ENCODE peak calls at places on chromosomes 6 and 20, in nine cellular contexts. One of them, this sample, is unnamed.

GRCh38 chr6:45644720-45645119 is 267.0 kb upstream of the SUPT3H start:
- DNase-seq in HuH-7.5: no peak
- DNase-seq in left ventricle myocardium inferior: no peak
- DNase-seq in stimulated activated naive CD8-positive, alpha-beta T cell treated with anti-CD3 and anti-CD28 coated beads, Interleukin-15, Interleukin-2, amounts not matched to agents 100 U/mL and 50 U/mL, for 24 hours: no peak
- DNase-seq in LoVo: no peak
- DNase-seq in NCI-H2081 treated with DMSO at 0.1 percent for 48 hours: no peak
- DNase-seq in psoas muscle: no peak
- DNase-seq in brain microvascular endothelial cell: no peak
- DNase-seq in tibial artery: no peak
- DNase-seq in this sample: no peak

GRCh38 chr6:81731814-81732213 is 20.7 kb downstream of the TENT5A start:
- DNase-seq in brain microvascular endothelial cell: peak
- DNase-seq in psoas muscle: no peak
- DNase-seq in HuH-7.5: no peak
- DNase-seq in tibial artery: no peak
- DNase-seq in NCI-H2081 treated with DMSO at 0.1 percent for 48 hours: no peak
- DNase-seq in LoVo: no peak
- DNase-seq in left ventricle myocardium inferior: no peak
- DNase-seq in stimulated activated naive CD8-positive, alpha-beta T cell treated with anti-CD3 and anti-CD28 coated beads, Interleukin-15, Interleukin-2, amounts not matched to agents 100 U/mL and 50 U/mL, for 24 hours: no peak
- DNase-seq in this sample: no peak

GRCh38 chr20:2509468-2509781 is 710 bp upstream of the ZNF343 start:
- DNase-seq in psoas muscle: no peak
- DNase-seq in left ventricle myocardium inferior: no peak
- DNase-seq in NCI-H2081 treated with DMSO at 0.1 percent for 48 hours: no peak
- DNase-seq in LoVo: no peak
- DNase-seq in brain microvascular endothelial cell: no peak
- DNase-seq in stimulated activated naive CD8-positive, alpha-beta T cell treated with anti-CD3 and anti-CD28 coated beads, Interleukin-15, Interleukin-2, amounts not matched to agents 100 U/mL and 50 U/mL, for 24 hours: no peak
- DNase-seq in tibial artery: no peak
- DNase-seq in HuH-7.5: no peak
- DNase-seq in this sample: no peak

GRCh38 chr6:2432258-2432657 is 186.9 kb upstream of the GMDS start:
- DNase-seq in brain microvascular endothelial cell: peak
- DNase-seq in left ventricle myocardium inferior: no peak
- DNase-seq in psoas muscle: no peak
- DNase-seq in LoVo: peak
- DNase-seq in tibial artery: no peak
- DNase-seq in stimulated activated naive CD8-positive, alpha-beta T cell treated with anti-CD3 and anti-CD28 coated beads, Interleukin-15, Interleukin-2, amounts not matched to agents 100 U/mL and 50 U/mL, for 24 hours: no peak
- DNase-seq in NCI-H2081 treated with DMSO at 0.1 percent for 48 hours: no peak
- DNase-seq in HuH-7.5: no peak
- DNase-seq in this sample: no peak

GRCh38 chr6:150753404-150754184 is 111.9 kb upstream of the MTHFD1L start:
- DNase-seq in HuH-7.5: no peak
- DNase-seq in left ventricle myocardium inferior: no peak
- DNase-seq in LoVo: peak
- DNase-seq in NCI-H2081 treated with DMSO at 0.1 percent for 48 hours: no peak
- DNase-seq in tibial artery: no peak
- DNase-seq in brain microvascular endothelial cell: no peak
- DNase-seq in psoas muscle: no peak
- DNase-seq in stimulated activated naive CD8-positive, alpha-beta T cell treated with anti-CD3 and anti-CD28 coated beads, Interleukin-15, Interleukin-2, amounts not matched to agents 100 U/mL and 50 U/mL, for 24 hours: no peak
- DNase-seq in this sample: no peak

GRCh38 chr6:169188051-169188863 is 65.4 kb downstream of the THBS2 start:
- DNase-seq in tibial artery: no peak
- DNase-seq in psoas muscle: no peak
- DNase-seq in brain microvascular endothelial cell: peak
- DNase-seq in HuH-7.5: no peak
- DNase-seq in stimulated activated naive CD8-positive, alpha-beta T cell treated with anti-CD3 and anti-CD28 coated beads, Interleukin-15, Interleukin-2, amounts not matched to agents 100 U/mL and 50 U/mL, for 24 hours: no peak
- DNase-seq in LoVo: no peak
- DNase-seq in left ventricle myocardium inferior: no peak
- DNase-seq in NCI-H2081 treated with DMSO at 0.1 percent for 48 hours: no peak
- DNase-seq in this sample: no peak

GRCh38 chr6:98467902-98468301 is 366.5 kb upstream of the POU3F2 start:
- DNase-seq in LoVo: no peak
- DNase-seq in brain microvascular endothelial cell: no peak
- DNase-seq in stimulated activated naive CD8-positive, alpha-beta T cell treated with anti-CD3 and anti-CD28 coated beads, Interleukin-15, Interleukin-2, amounts not matched to agents 100 U/mL and 50 U/mL, for 24 hours: no peak
- DNase-seq in NCI-H2081 treated with DMSO at 0.1 percent for 48 hours: peak
- DNase-seq in left ventricle myocardium inferior: no peak
- DNase-seq in tibial artery: no peak
- DNase-seq in psoas muscle: no peak
- DNase-seq in HuH-7.5: no peak
- DNase-seq in this sample: no peak

GRCh38 chr20:60262967-60263603 is 304.9 kb downstream of the CDH26 start:
- DNase-seq in left ventricle myocardium inferior: peak
- DNase-seq in psoas muscle: no peak
- DNase-seq in HuH-7.5: peak
- DNase-seq in tibial artery: no peak
- DNase-seq in brain microvascular endothelial cell: no peak
- DNase-seq in stimulated activated naive CD8-positive, alpha-beta T cell treated with anti-CD3 and anti-CD28 coated beads, Interleukin-15, Interleukin-2, amounts not matched to agents 100 U/mL and 50 U/mL, for 24 hours: peak
- DNase-seq in NCI-H2081 treated with DMSO at 0.1 percent for 48 hours: no peak
- DNase-seq in LoVo: peak
- DNase-seq in this sample: peak

GRCh38 chr6:113856011-113856551 is 1.1 kb upstream of the MARCKS start:
- DNase-seq in NCI-H2081 treated with DMSO at 0.1 percent for 48 hours: no peak
- DNase-seq in HuH-7.5: peak
- DNase-seq in left ventricle myocardium inferior: no peak
- DNase-seq in tibial artery: no peak
- DNase-seq in psoas muscle: no peak
- DNase-seq in LoVo: no peak
- DNase-seq in brain microvascular endothelial cell: peak
- DNase-seq in stimulated activated naive CD8-positive, alpha-beta T cell treated with anti-CD3 and anti-CD28 coated beads, Interleukin-15, Interleukin-2, amounts not matched to agents 100 U/mL and 50 U/mL, for 24 hours: peak
- DNase-seq in this sample: peak

GRCh38 chr6:5300206-5300764 is 39.0 kb downstream of the FARS2 start:
- DNase-seq in stimulated activated naive CD8-positive, alpha-beta T cell treated with anti-CD3 and anti-CD28 coated beads, Interleukin-15, Interleukin-2, amounts not matched to agents 100 U/mL and 50 U/mL, for 24 hours: no peak
- DNase-seq in tibial artery: no peak
- DNase-seq in brain microvascular endothelial cell: no peak
- DNase-seq in left ventricle myocardium inferior: no peak
- DNase-seq in HuH-7.5: no peak
- DNase-seq in LoVo: no peak
- DNase-seq in NCI-H2081 treated with DMSO at 0.1 percent for 48 hours: no peak
- DNase-seq in psoas muscle: no peak
- DNase-seq in this sample: no peak

GRCh38 chr20:53036992-53037391 is 64.8 kb downstream of the TSHZ2 start:
- DNase-seq in left ventricle myocardium inferior: no peak
- DNase-seq in brain microvascular endothelial cell: no peak
- DNase-seq in LoVo: no peak
- DNase-seq in tibial artery: no peak
- DNase-seq in stimulated activated naive CD8-positive, alpha-beta T cell treated with anti-CD3 and anti-CD28 coated beads, Interleukin-15, Interleukin-2, amounts not matched to agents 100 U/mL and 50 U/mL, for 24 hours: no peak
- DNase-seq in NCI-H2081 treated with DMSO at 0.1 percent for 48 hours: no peak
- DNase-seq in psoas muscle: no peak
- DNase-seq in HuH-7.5: no peak
- DNase-seq in this sample: no peak

GRCh38 chr6:141677598-141678211 is 455.0 kb upstream of the GJE1 start:
- DNase-seq in tibial artery: no peak
- DNase-seq in brain microvascular endothelial cell: peak
- DNase-seq in LoVo: peak
- DNase-seq in left ventricle myocardium inferior: no peak
- DNase-seq in NCI-H2081 treated with DMSO at 0.1 percent for 48 hours: no peak
- DNase-seq in stimulated activated naive CD8-positive, alpha-beta T cell treated with anti-CD3 and anti-CD28 coated beads, Interleukin-15, Interleukin-2, amounts not matched to agents 100 U/mL and 50 U/mL, for 24 hours: no peak
- DNase-seq in HuH-7.5: peak
- DNase-seq in psoas muscle: no peak
- DNase-seq in this sample: peak

GRCh38 chr6:189676-190075 is 102.6 kb upstream of the DUSP22 start:
- DNase-seq in left ventricle myocardium inferior: no peak
- DNase-seq in stimulated activated naive CD8-positive, alpha-beta T cell treated with anti-CD3 and anti-CD28 coated beads, Interleukin-15, Interleukin-2, amounts not matched to agents 100 U/mL and 50 U/mL, for 24 hours: no peak
- DNase-seq in NCI-H2081 treated with DMSO at 0.1 percent for 48 hours: no peak
- DNase-seq in LoVo: no peak
- DNase-seq in HuH-7.5: no peak
- DNase-seq in brain microvascular endothelial cell: no peak
- DNase-seq in psoas muscle: no peak
- DNase-seq in tibial artery: no peak
- DNase-seq in this sample: no peak

GRCh38 chr6:93675856-93676255 is 256.5 kb upstream of the EPHA7 start:
- DNase-seq in HuH-7.5: no peak
- DNase-seq in stimulated activated naive CD8-positive, alpha-beta T cell treated with anti-CD3 and anti-CD28 coated beads, Interleukin-15, Interleukin-2, amounts not matched to agents 100 U/mL and 50 U/mL, for 24 hours: no peak
- DNase-seq in left ventricle myocardium inferior: no peak
- DNase-seq in brain microvascular endothelial cell: no peak
- DNase-seq in LoVo: no peak
- DNase-seq in tibial artery: no peak
- DNase-seq in NCI-H2081 treated with DMSO at 0.1 percent for 48 hours: peak
- DNase-seq in psoas muscle: no peak
- DNase-seq in this sample: no peak

GRCh38 chr6:19569563-19569962 is 267.6 kb upstream of the ID4 start:
- DNase-seq in left ventricle myocardium inferior: no peak
- DNase-seq in brain microvascular endothelial cell: no peak
- DNase-seq in psoas muscle: no peak
- DNase-seq in LoVo: no peak
- DNase-seq in NCI-H2081 treated with DMSO at 0.1 percent for 48 hours: no peak
- DNase-seq in HuH-7.5: no peak
- DNase-seq in stimulated activated naive CD8-positive, alpha-beta T cell treated with anti-CD3 and anti-CD28 coated beads, Interleukin-15, Interleukin-2, amounts not matched to agents 100 U/mL and 50 U/mL, for 24 hours: no peak
- DNase-seq in tibial artery: no peak
- DNase-seq in this sample: no peak

GRCh38 chr20:41111578-41111951 is 25.8 kb upstream of the PLCG1 start:
- DNase-seq in left ventricle myocardium inferior: no peak
- DNase-seq in LoVo: no peak
- DNase-seq in brain microvascular endothelial cell: no peak
- DNase-seq in stimulated activated naive CD8-positive, alpha-beta T cell treated with anti-CD3 and anti-CD28 coated beads, Interleukin-15, Interleukin-2, amounts not matched to agents 100 U/mL and 50 U/mL, for 24 hours: no peak
- DNase-seq in psoas muscle: no peak
- DNase-seq in HuH-7.5: no peak
- DNase-seq in tibial artery: no peak
- DNase-seq in NCI-H2081 treated with DMSO at 0.1 percent for 48 hours: no peak
- DNase-seq in this sample: no peak

GRCh38 chr6:81694855-81695254 is 57.6 kb downstream of the TENT5A start:
- DNase-seq in left ventricle myocardium inferior: no peak
- DNase-seq in NCI-H2081 treated with DMSO at 0.1 percent for 48 hours: no peak
- DNase-seq in tibial artery: no peak
- DNase-seq in HuH-7.5: no peak
- DNase-seq in psoas muscle: no peak
- DNase-seq in LoVo: no peak
- DNase-seq in brain microvascular endothelial cell: no peak
- DNase-seq in stimulated activated naive CD8-positive, alpha-beta T cell treated with anti-CD3 and anti-CD28 coated beads, Interleukin-15, Interleukin-2, amounts not matched to agents 100 U/mL and 50 U/mL, for 24 hours: no peak
- DNase-seq in this sample: no peak

GRCh38 chr6:52410979-52411378 is 9.2 kb upstream of the EFHC1 start:
- DNase-seq in brain microvascular endothelial cell: peak
- DNase-seq in NCI-H2081 treated with DMSO at 0.1 percent for 48 hours: no peak
- DNase-seq in LoVo: no peak
- DNase-seq in left ventricle myocardium inferior: no peak
- DNase-seq in HuH-7.5: no peak
- DNase-seq in psoas muscle: no peak
- DNase-seq in stimulated activated naive CD8-positive, alpha-beta T cell treated with anti-CD3 and anti-CD28 coated beads, Interleukin-15, Interleukin-2, amounts not matched to agents 100 U/mL and 50 U/mL, for 24 hours: no peak
- DNase-seq in tibial artery: no peak
- DNase-seq in this sample: no peak

GRCh38 chr6:64520050-64520449 is 884.4 kb downstream of the PHF3 start:
- DNase-seq in HuH-7.5: no peak
- DNase-seq in psoas muscle: no peak
- DNase-seq in tibial artery: no peak
- DNase-seq in left ventricle myocardium inferior: no peak
- DNase-seq in LoVo: peak
- DNase-seq in brain microvascular endothelial cell: peak
- DNase-seq in NCI-H2081 treated with DMSO at 0.1 percent for 48 hours: no peak
- DNase-seq in stimulated activated naive CD8-positive, alpha-beta T cell treated with anti-CD3 and anti-CD28 coated beads, Interleukin-15, Interleukin-2, amounts not matched to agents 100 U/mL and 50 U/mL, for 24 hours: no peak
- DNase-seq in this sample: no peak

GRCh38 chr6:73942581-73942980 is 246.6 kb downstream of the CD109 start:
- DNase-seq in psoas muscle: no peak
- DNase-seq in tibial artery: no peak
- DNase-seq in stimulated activated naive CD8-positive, alpha-beta T cell treated with anti-CD3 and anti-CD28 coated beads, Interleukin-15, Interleukin-2, amounts not matched to agents 100 U/mL and 50 U/mL, for 24 hours: no peak
- DNase-seq in LoVo: peak
- DNase-seq in NCI-H2081 treated with DMSO at 0.1 percent for 48 hours: no peak
- DNase-seq in HuH-7.5: no peak
- DNase-seq in brain microvascular endothelial cell: peak
- DNase-seq in left ventricle myocardium inferior: no peak
- DNase-seq in this sample: peak

GRCh38 chr6:26296857-26297648 is 67.9 kb upstream of the BTN3A2 start:
- DNase-seq in tibial artery: no peak
- DNase-seq in NCI-H2081 treated with DMSO at 0.1 percent for 48 hours: no peak
- DNase-seq in left ventricle myocardium inferior: no peak
- DNase-seq in psoas muscle: peak
- DNase-seq in LoVo: no peak
- DNase-seq in stimulated activated naive CD8-positive, alpha-beta T cell treated with anti-CD3 and anti-CD28 coated beads, Interleukin-15, Interleukin-2, amounts not matched to agents 100 U/mL and 50 U/mL, for 24 hours: no peak
- DNase-seq in HuH-7.5: no peak
- DNase-seq in brain microvascular endothelial cell: peak
- DNase-seq in this sample: no peak

GRCh38 chr6:69887714-69888345 is 21.5 kb downstream of the COL19A1 start:
- DNase-seq in tibial artery: no peak
- DNase-seq in brain microvascular endothelial cell: no peak
- DNase-seq in left ventricle myocardium inferior: no peak
- DNase-seq in NCI-H2081 treated with DMSO at 0.1 percent for 48 hours: no peak
- DNase-seq in psoas muscle: no peak
- DNase-seq in LoVo: no peak
- DNase-seq in HuH-7.5: no peak
- DNase-seq in stimulated activated naive CD8-positive, alpha-beta T cell treated with anti-CD3 and anti-CD28 coated beads, Interleukin-15, Interleukin-2, amounts not matched to agents 100 U/mL and 50 U/mL, for 24 hours: no peak
- DNase-seq in this sample: no peak

GRCh38 chr6:75275067-75275466 is 9.5 kb downstream of the TMEM30A start:
- DNase-seq in HuH-7.5: no peak
- DNase-seq in LoVo: peak
- DNase-seq in stimulated activated naive CD8-positive, alpha-beta T cell treated with anti-CD3 and anti-CD28 coated beads, Interleukin-15, Interleukin-2, amounts not matched to agents 100 U/mL and 50 U/mL, for 24 hours: no peak
- DNase-seq in brain microvascular endothelial cell: peak
- DNase-seq in tibial artery: no peak
- DNase-seq in psoas muscle: no peak
- DNase-seq in left ventricle myocardium inferior: no peak
- DNase-seq in NCI-H2081 treated with DMSO at 0.1 percent for 48 hours: no peak
- DNase-seq in this sample: no peak

GRCh38 chr6:72218125-72218524 is 331.8 kb downstream of the RIMS1 start:
- DNase-seq in tibial artery: no peak
- DNase-seq in stimulated activated naive CD8-positive, alpha-beta T cell treated with anti-CD3 and anti-CD28 coated beads, Interleukin-15, Interleukin-2, amounts not matched to agents 100 U/mL and 50 U/mL, for 24 hours: no peak
- DNase-seq in psoas muscle: no peak
- DNase-seq in HuH-7.5: peak
- DNase-seq in brain microvascular endothelial cell: peak
- DNase-seq in left ventricle myocardium inferior: no peak
- DNase-seq in LoVo: peak
- DNase-seq in NCI-H2081 treated with DMSO at 0.1 percent for 48 hours: no peak
- DNase-seq in this sample: peak

GRCh38 chr6:136751478-136751956 is 40.8 kb downstream of the MAP3K5 start:
- DNase-seq in left ventricle myocardium inferior: no peak
- DNase-seq in stimulated activated naive CD8-positive, alpha-beta T cell treated with anti-CD3 and anti-CD28 coated beads, Interleukin-15, Interleukin-2, amounts not matched to agents 100 U/mL and 50 U/mL, for 24 hours: no peak
- DNase-seq in brain microvascular endothelial cell: no peak
- DNase-seq in psoas muscle: no peak
- DNase-seq in LoVo: no peak
- DNase-seq in HuH-7.5: no peak
- DNase-seq in NCI-H2081 treated with DMSO at 0.1 percent for 48 hours: no peak
- DNase-seq in tibial artery: no peak
- DNase-seq in this sample: no peak

GRCh38 chr6:131132360-131132759 is 2.9 kb upstream of the AKAP7 start:
- DNase-seq in tibial artery: no peak
- DNase-seq in stimulated activated naive CD8-positive, alpha-beta T cell treated with anti-CD3 and anti-CD28 coated beads, Interleukin-15, Interleukin-2, amounts not matched to agents 100 U/mL and 50 U/mL, for 24 hours: no peak
- DNase-seq in left ventricle myocardium inferior: no peak
- DNase-seq in brain microvascular endothelial cell: no peak
- DNase-seq in NCI-H2081 treated with DMSO at 0.1 percent for 48 hours: no peak
- DNase-seq in HuH-7.5: no peak
- DNase-seq in LoVo: no peak
- DNase-seq in psoas muscle: no peak
- DNase-seq in this sample: no peak

GRCh38 chr6:82072113-82072512 is 175.4 kb downstream of the IBTK start:
- DNase-seq in brain microvascular endothelial cell: peak
- DNase-seq in tibial artery: no peak
- DNase-seq in LoVo: no peak
- DNase-seq in HuH-7.5: no peak
- DNase-seq in psoas muscle: no peak
- DNase-seq in left ventricle myocardium inferior: no peak
- DNase-seq in NCI-H2081 treated with DMSO at 0.1 percent for 48 hours: peak
- DNase-seq in stimulated activated naive CD8-positive, alpha-beta T cell treated with anti-CD3 and anti-CD28 coated beads, Interleukin-15, Interleukin-2, amounts not matched to agents 100 U/mL and 50 U/mL, for 24 hours: no peak
- DNase-seq in this sample: no peak

GRCh38 chr6:17630511-17631073 is 30.5 kb downstream of the FAM8A1 start:
- DNase-seq in stimulated activated naive CD8-positive, alpha-beta T cell treated with anti-CD3 and anti-CD28 coated beads, Interleukin-15, Interleukin-2, amounts not matched to agents 100 U/mL and 50 U/mL, for 24 hours: no peak
- DNase-seq in LoVo: no peak
- DNase-seq in HuH-7.5: no peak
- DNase-seq in psoas muscle: no peak
- DNase-seq in left ventricle myocardium inferior: no peak
- DNase-seq in NCI-H2081 treated with DMSO at 0.1 percent for 48 hours: no peak
- DNase-seq in tibial artery: no peak
- DNase-seq in brain microvascular endothelial cell: peak
- DNase-seq in this sample: no peak

GRCh38 chr6:150452642-150453243 is 83.9 kb downstream of the IYD start:
- DNase-seq in left ventricle myocardium inferior: peak
- DNase-seq in stimulated activated naive CD8-positive, alpha-beta T cell treated with anti-CD3 and anti-CD28 coated beads, Interleukin-15, Interleukin-2, amounts not matched to agents 100 U/mL and 50 U/mL, for 24 hours: no peak
- DNase-seq in HuH-7.5: no peak
- DNase-seq in psoas muscle: peak
- DNase-seq in tibial artery: no peak
- DNase-seq in brain microvascular endothelial cell: no peak
- DNase-seq in LoVo: no peak
- DNase-seq in NCI-H2081 treated with DMSO at 0.1 percent for 48 hours: no peak
- DNase-seq in this sample: no peak

GRCh38 chr6:134708079-134708478 is 241.8 kb downstream of the ALDH8A1 start:
- DNase-seq in psoas muscle: no peak
- DNase-seq in LoVo: no peak
- DNase-seq in brain microvascular endothelial cell: no peak
- DNase-seq in stimulated activated naive CD8-positive, alpha-beta T cell treated with anti-CD3 and anti-CD28 coated beads, Interleukin-15, Interleukin-2, amounts not matched to agents 100 U/mL and 50 U/mL, for 24 hours: no peak
- DNase-seq in left ventricle myocardium inferior: no peak
- DNase-seq in HuH-7.5: no peak
- DNase-seq in tibial artery: no peak
- DNase-seq in NCI-H2081 treated with DMSO at 0.1 percent for 48 hours: no peak
- DNase-seq in this sample: no peak

GRCh38 chr6:101800598-101800997 is 407.1 kb downstream of the GRIK2 start:
- DNase-seq in brain microvascular endothelial cell: no peak
- DNase-seq in NCI-H2081 treated with DMSO at 0.1 percent for 48 hours: no peak
- DNase-seq in left ventricle myocardium inferior: no peak
- DNase-seq in psoas muscle: no peak
- DNase-seq in LoVo: no peak
- DNase-seq in tibial artery: no peak
- DNase-seq in HuH-7.5: no peak
- DNase-seq in stimulated activated naive CD8-positive, alpha-beta T cell treated with anti-CD3 and anti-CD28 coated beads, Interleukin-15, Interleukin-2, amounts not matched to agents 100 U/mL and 50 U/mL, for 24 hours: no peak
- DNase-seq in this sample: peak

This sample was measured in Calu3.